ENCODE peak calls at places on chromosomes 12 and 14, in four cellular contexts. R, L, I and G are unnamed samples.
A peak's percentile ranks its signal among the peaks of the same experiment; 100 is the strongest.

GRCh38 chr12:43979450-43979849 is 143.6 kb downstream of the TMEM117 start:
- DNase-seq in R (no peak), L (no peak), I (no peak), G (no peak)

GRCh38 chr14:103057028-103057371 is 349 bp downstream of the CDC42BPB start:
- DNase-seq in I (no peak), L (no peak), R (no peak), G (no peak)

GRCh38 chr12:2376855-2377657 is 324.3 kb downstream of the CACNA1C start:
- DNase-seq in R (no peak), L (peak; percentile 61), I (no peak), G (no peak)

GRCh38 chr14:100440207-100440631 is 117.1 kb downstream of the SLC25A47 start:
- DNase-seq in L (peak; percentile 83), I (no peak), R (peak; percentile 30), G (peak; percentile 70)

GRCh38 chr14:104865631-104866441 is 768 bp downstream of the CEP170B start:
- DNase-seq in R (peak; percentile 67), I (no peak), L (peak; percentile 72), G (peak; percentile 58)

GRCh38 chr12:97148941-97149559 is 242.0 kb downstream of the NEDD1 start:
- DNase-seq in R (peak; percentile 49), I (no peak), L (peak; percentile 86), G (peak; percentile 73)

GRCh38 chr12:102816816-102817434 is 100.1 kb downstream of the PAH start:
- DNase-seq in L (peak; percentile 56), I (no peak), R (no peak), G (no peak)

GRCh38 chr14:34336501-34336900 is 125.5 kb downstream of the SPTSSA start:
- DNase-seq in R (no peak), L (no peak), I (no peak), G (no peak)

GRCh38 chr14:81676395-81676794 is 142.7 kb upstream of the SEL1L start:
- DNase-seq in L (no peak), I (no peak), R (no peak), G (no peak)

GRCh38 chr14:66066991-66067788 is 419.0 kb upstream of the CCDC196 start:
- DNase-seq in L (no peak), R (no peak), I (no peak), G (no peak)

GRCh38 chr14:99174920-99175319 is 97.1 kb downstream of the BCL11B start:
- DNase-seq in I (no peak), R (no peak), L (no peak), G (no peak)

GRCh38 chr14:105498430-105499255 is 7.6 kb downstream of the TEDC1 start:
- DNase-seq in L (no peak), I (no peak), R (no peak), G (peak; percentile 71)

GRCh38 chr14:24162083-24162482 is 1.0 kb downstream of the IRF9 start:
- DNase-seq in R (no peak), L (no peak), I (no peak), G (no peak)

DNA sequence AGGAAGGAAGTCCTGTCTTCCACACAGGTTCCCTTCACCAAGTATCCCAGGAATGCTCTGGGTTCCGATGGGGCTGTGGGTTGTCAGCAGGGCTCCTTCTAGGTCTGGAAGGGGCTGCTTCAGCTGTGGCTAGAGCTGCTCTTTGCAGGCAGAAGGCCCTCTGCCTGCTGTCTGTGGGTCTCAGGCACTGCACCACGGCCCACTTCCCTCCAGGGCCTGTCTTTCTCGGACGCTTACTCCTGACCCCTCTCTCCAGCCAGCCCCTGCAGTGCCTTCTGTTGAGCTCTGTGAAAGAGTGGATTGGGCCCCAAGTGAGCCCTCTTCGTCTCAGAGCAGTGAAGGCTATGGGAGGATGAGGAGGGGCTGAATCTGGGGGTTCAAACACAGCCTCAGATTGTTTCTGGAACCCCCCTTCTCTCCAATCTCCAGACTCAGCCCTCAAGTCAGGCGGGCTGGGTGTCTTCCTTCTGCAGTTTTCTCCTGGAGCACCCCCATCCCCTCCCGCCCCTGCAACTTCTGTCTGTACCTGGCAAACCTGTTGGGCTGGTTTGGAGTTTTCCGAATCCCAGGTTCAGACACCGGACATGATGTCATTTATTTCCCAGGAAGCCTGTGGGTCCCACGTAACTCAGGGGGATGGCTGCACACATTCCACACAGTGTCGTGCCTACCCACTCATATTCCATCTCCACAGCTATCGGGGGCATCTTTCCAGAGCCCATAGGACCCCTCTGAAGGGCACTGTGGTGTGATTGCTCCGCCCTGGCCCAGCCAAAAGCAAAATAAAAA is 24.9 kb upstream of the SPPL3 start:
- DNase-seq in L (peak; percentile 46), R (no peak), I (no peak), G (no peak)
- H3K4me3 ChIP-seq in L (no peak overlapping the region), R (no peak overlapping the region), I (no peak overlapping the region), G (no peak overlapping the region)

DNA sequence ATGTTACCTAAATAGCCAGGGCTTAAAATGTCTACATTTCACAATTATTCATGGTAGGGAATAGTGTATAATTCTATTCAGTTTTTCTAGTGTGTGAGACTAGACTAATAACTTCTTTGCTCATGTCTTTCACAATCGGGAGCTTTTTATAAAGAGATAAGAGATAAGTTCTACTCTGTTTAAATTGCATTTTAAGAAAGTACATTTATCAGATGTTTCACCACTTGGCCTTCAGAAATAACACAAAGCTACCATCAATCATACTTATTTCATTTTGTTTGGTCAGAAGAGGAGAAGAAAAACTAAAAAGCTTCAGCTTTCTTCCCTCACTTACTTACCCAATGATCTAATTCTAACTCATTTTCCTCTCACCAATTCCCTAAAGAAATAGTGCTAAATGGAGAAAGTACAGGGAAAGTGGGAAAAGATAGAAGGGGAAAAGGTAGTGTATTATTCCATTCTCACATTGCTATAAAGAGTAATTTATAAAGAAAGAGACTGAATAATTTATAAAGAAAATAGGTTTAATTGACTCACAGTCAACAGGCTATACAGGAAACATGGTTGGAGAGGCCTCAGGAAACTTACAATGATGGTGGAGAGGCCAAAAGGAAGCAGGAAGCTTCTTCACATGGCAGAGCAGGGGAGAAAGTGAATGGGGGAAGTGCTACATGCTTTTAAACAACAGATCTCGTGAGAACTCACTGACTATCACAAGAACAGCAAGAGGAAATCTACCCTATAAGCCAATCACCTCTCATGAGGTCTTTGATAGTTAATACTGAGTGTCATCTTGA is 725.2 kb upstream of the FLRT2 start:
- DNase-seq in I (no peak), R (no peak), L (no peak), G (no peak)
- H3K4me3 ChIP-seq in I (no peak overlapping the region), R (no peak overlapping the region), L (no peak overlapping the region), G (no peak overlapping the region)

GRCh38 chr12:76878899-76879709 is at the start of gene CSRP2:
- DNase-seq in L (peak; percentile 98), I (peak; percentile 74), R (peak; percentile 74), G (peak; percentile 93)
- H3K4me3 ChIP-seq in L (peak within 1 kb of the TSS; percentile 71), I (peak within 1 kb of the TSS; percentile 92), R (peak within 1 kb of the TSS; percentile 43), G (peak within 1 kb of the TSS; percentile 95)

DNA sequence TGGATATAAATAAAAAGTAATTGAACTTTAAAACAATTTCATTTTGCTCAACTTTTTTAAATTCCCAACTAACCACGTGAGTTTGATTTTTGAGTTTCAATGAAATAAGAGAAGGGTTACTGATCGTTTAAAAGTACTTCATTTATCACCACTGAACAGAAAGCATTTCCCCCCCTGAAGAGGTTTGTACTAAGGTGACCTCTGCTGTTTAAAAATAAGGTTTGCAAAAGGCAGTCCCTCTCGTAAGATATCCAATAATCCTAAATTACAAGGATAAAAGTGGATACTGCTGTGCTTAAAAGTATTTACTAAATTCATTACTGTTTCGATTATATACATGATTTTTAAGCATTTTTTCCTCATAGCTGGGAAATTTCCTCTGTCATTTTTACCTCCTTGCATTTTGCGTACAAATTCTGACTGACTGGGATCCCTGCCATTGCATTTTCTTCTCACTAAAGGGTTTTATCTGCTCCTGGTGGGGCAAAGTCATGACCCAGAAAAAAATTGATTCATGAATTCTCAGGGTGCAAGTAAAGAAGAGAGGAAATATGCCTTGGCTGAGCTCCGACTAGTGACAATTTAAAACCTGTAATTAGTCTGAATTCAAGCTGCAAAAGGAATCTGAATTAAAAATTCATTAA is 463.8 kb downstream of the PRKD1 start:
- DNase-seq in I (no peak), L (peak; percentile 24), R (no peak), G (no peak)
- H3K4me3 ChIP-seq in I (no peak overlapping the region), L (no peak overlapping the region), R (no peak overlapping the region), G (no peak overlapping the region)

GRCh38 chr12:49903351-49903699 is 375 bp downstream of the FAIM2 start:
- DNase-seq in L (no peak), I (no peak), R (no peak), G (no peak)
- H3K4me3 ChIP-seq in L (peak overlapping the region; percentile 40), I (peak overlapping the region; percentile 53), R (peak overlapping the region; percentile 20), G (no peak overlapping the region)

GRCh38 chr14:55599250-55599879 is 19.4 kb downstream of the KTN1 start:
- DNase-seq in I (no peak), L (no peak), R (no peak), G (no peak)
- H3K4me3 ChIP-seq in I (no peak overlapping the region), L (no peak overlapping the region), R (no peak overlapping the region), G (no peak overlapping the region)